ENCODE peak calls at places on chromosomes 16 and 17, in eight cellular contexts. Z is stimulated activated CD4-positive, alpha-beta T cell treated with anti-CD3 and anti-CD28 coated beads, Interleukin-12 subunit alpha, Interleukin-12 subunit beta, amount 100 ng/mL, for 24 hours; H is activated CD4-positive, alpha-beta T cell treated with anti-CD3 and anti-CD28 coated beads for 24 hours; K is ACHN; X is astrocyte of the hippocampus; E is activated naive CD8-positive, alpha-beta T cell treated with anti-CD3 and anti-CD28 coated beads for 36 hours; Q is GM04504; W is EH. C is an unnamed sample.

GRCh38 chr17:78879679-78880186 is 23.3 kb downstream of the CEP295NL start:
- DNase-seq in Z (peak), H (no peak), K (no peak), X (peak), E (peak), Q (peak), W (peak), C (peak)

GRCh38 chr17:35063514-35064223 is at the start of gene RFFL:
- DNase-seq in Z (peak), H (peak), K (peak), X (peak), E (peak), Q (peak), W (peak), C (peak)

GRCh38 chr16:70804153-70804728 is 3.3 kb upstream of the VAC14 start:
- DNase-seq in Z (no peak), H (no peak), K (peak), X (peak), E (no peak), Q (peak), W (peak), C (peak)

GRCh38 chr17:63523256-63523869 is at the start of gene KCNH6:
- DNase-seq in Z (no peak), H (no peak), K (peak), X (no peak), E (no peak), Q (no peak), W (no peak), C (no peak)

GRCh38 chr16:85579199-85579598 is 33.9 kb upstream of the GSE1 start:
- DNase-seq in Z (no peak), H (no peak), K (no peak), X (peak), E (no peak), Q (no peak), W (no peak), C (no peak)

GRCh38 chr17:60392845-60393702 is 1.1 kb upstream of the USP32 start:
- DNase-seq in Z (peak), H (no peak), K (peak), X (peak), E (peak), Q (no peak), W (peak), C (peak)

GRCh38 chr16:83561876-83562275 is 245.9 kb upstream of the HSBP1 start:
- DNase-seq in Z (no peak), H (no peak), K (peak), X (peak), E (no peak), Q (no peak), W (peak), C (peak)

GRCh38 chr17:52681486-52681885 is 523.0 kb upstream of the CA10 start:
- DNase-seq in Z (no peak), H (no peak), K (no peak), X (no peak), E (no peak), Q (no peak), W (no peak), C (no peak)

GRCh38 chr16:87762071-87762571 is 3.7 kb downstream of the KLHDC4 start:
- DNase-seq in Z (no peak), H (no peak), K (no peak), X (no peak), E (no peak), Q (no peak), W (no peak), C (no peak)

GRCh38 chr16:71567931-71568330 is 9.0 kb downstream of the TAT start:
- DNase-seq in Z (no peak), H (no peak), K (no peak), X (no peak), E (no peak), Q (no peak), W (no peak), C (no peak)

GRCh38 chr17:59223813-59224212 is 3.5 kb downstream of the GDPD1 start:
- DNase-seq in Z (no peak), H (no peak), K (no peak), X (no peak), E (no peak), Q (no peak), W (no peak), C (no peak)